ENCODE peak calls at places on chromosomes 2 and 18, in ten cellular contexts. I is caudate nucleus; S is left colon; K is T47D; R is nucleus accumbens; H is ACHN; F is osteocyte; G is stimulated activated CD8-positive, alpha-beta memory T cell treated with anti-CD3 and anti-CD28 coated beads, Interleukin-2, amount 100 ng/mL, for 48 hours; B is T-helper 1 cell; C is naive B cell. M is an unnamed sample.
A peak's percentile ranks its signal among the peaks of the same experiment; 100 is the strongest.

GRCh38 chr2:15733867-15734765 is 142.4 kb downstream of the DDX1 start:
- DNase-seq in R (no peak), K (no peak), B (no peak), C (no peak), S (no peak), I (no peak), F (no peak), H (peak; percentile 42), G (no peak), M (no peak)

GRCh38 chr2:100832885-100833284 is 12.9 kb downstream of the NPAS2 start:
- DNase-seq in H (no peak), S (peak; percentile 65), I (no peak), B (no peak), C (no peak), K (no peak), G (no peak), R (no peak), F (no peak), M (no peak)

GRCh38 chr2:54956392-54956722 is 93.9 kb downstream of the RTN4 start:
- DNase-seq in H (no peak), S (no peak), I (no peak), C (no peak), G (no peak), K (no peak), R (no peak), B (no peak), F (no peak), M (no peak)

GRCh38 chr18:21450913-21451312 is 149.6 kb downstream of the ESCO1 start:
- DNase-seq in K (no peak), G (no peak), F (no peak), B (no peak), S (no peak), C (no peak), I (no peak), H (no peak), R (no peak), M (no peak)

GRCh38 chr2:159592446-159592845 is 23.9 kb downstream of the BAZ2B start:
- DNase-seq in R (no peak), C (no peak), G (no peak), S (no peak), I (no peak), B (no peak), H (no peak), F (no peak), K (no peak), M (no peak)

GRCh38 chr18:44689736-44690135 is 9.0 kb downstream of the SETBP1 start:
- DNase-seq in F (no peak), K (no peak), B (no peak), C (no peak), G (no peak), I (no peak), S (no peak), H (no peak), R (no peak), M (no peak)

GRCh38 chr2:118622931-118623330 is 224.5 kb downstream of the EN1 start:
- DNase-seq in F (no peak), B (no peak), H (no peak), C (no peak), G (no peak), S (no peak), I (no peak), K (no peak), R (no peak), M (no peak)

GRCh38 chr2:188798159-188798558 is 176.0 kb upstream of the COL3A1 start:
- DNase-seq in S (no peak), H (no peak), G (no peak), B (no peak), F (no peak), I (no peak), K (no peak), C (no peak), R (no peak), M (no peak)

GRCh38 chr2:86747708-86748627 is 27.9 kb downstream of the RMND5A start:
- DNase-seq in H (peak; percentile 26), B (no peak), K (no peak), C (peak; percentile 29), G (no peak), I (no peak), S (no peak), F (no peak), R (no peak), M (no peak)